ENCODE peak calls at places on chromosomes 6 and 20, in six cellular contexts. M is HepG2; N is foreskin melanocyte; W is SW480; H is CD8-positive, alpha-beta T cell; Q is activated CD4-positive, alpha-beta memory T cell treated with anti-CD3 and anti-CD28 coated beads, Interleukin-2, amount 10 ng/mL, durations not matched to agents 7 days and 5 days. D is an unnamed sample.

GRCh38 chr20:57654363-57654997 is 34.3 kb upstream of the ZBP1 start:
- DNase-seq in M (peak; percentile 42), N (peak; percentile 42), W (peak; percentile 71), H (peak; percentile 54), Q (peak; percentile 60), D (peak; percentile 30)

GRCh38 chr6:44925100-44925739 is 402.9 kb upstream of the RUNX2 start:
- DNase-seq in M (peak; percentile 44), N (peak; percentile 17), W (no peak), H (peak; percentile 63), Q (no peak), D (no peak)

GRCh38 chr6:153085239-153085638 is 45.8 kb downstream of the RGS17 start:
- DNase-seq in M (no peak), N (no peak), W (no peak), H (no peak), Q (no peak), D (no peak)

GRCh38 chr20:32163951-32164350 is 43.6 kb downstream of the PLAGL2 start:
- DNase-seq in M (no peak), N (no peak), W (no peak), H (no peak), Q (no peak), D (no peak)

GRCh38 chr6:125014157-125014957 is 52.1 kb downstream of the RNF217 start:
- DNase-seq in M (no peak), N (no peak), W (peak; percentile 26), H (no peak), Q (no peak), D (peak; percentile 59)

GRCh38 chr20:44572551-44573500 is 9.6 kb upstream of the PKIG start:
- DNase-seq in M (no peak), N (peak; percentile 94), W (no peak), H (no peak), Q (no peak), D (peak; percentile 63)

GRCh38 chr6:129575378-129576118 is 134.4 kb downstream of the ARHGAP18 start:
- DNase-seq in M (peak; percentile 42), N (peak; percentile 45), W (peak; percentile 44), H (no peak), Q (no peak), D (no peak)

GRCh38 chr6:37650071-37650481 is 47.6 kb downstream of the MDGA1 start:
- DNase-seq in M (peak; percentile 46), N (no peak), W (no peak), H (no peak), Q (no peak), D (no peak)

GRCh38 chr6:11601776-11602605 is 64.4 kb downstream of the TMEM170B start:
- DNase-seq in M (no peak), N (no peak), W (no peak), H (no peak), Q (no peak), D (no peak)

GRCh38 chr6:165060636-165061190 is 248.7 kb downstream of the C6orf118 start:
- DNase-seq in M (no peak), N (no peak), W (no peak), H (no peak), Q (no peak), D (no peak)

GRCh38 chr6:158536891-158537798 is 22.7 kb upstream of the TMEM181 start:
- DNase-seq in M (peak; percentile 56), N (no peak), W (peak; percentile 50), H (no peak), Q (peak; percentile 47), D (no peak)

GRCh38 chr6:146915671-146916127 is 288.5 kb upstream of the STXBP5 start:
- DNase-seq in M (no peak), N (no peak), W (no peak), H (no peak), Q (no peak), D (no peak)

GRCh38 chr20:30376767-30377658 is 880.5 kb upstream of the DEFB115 start:
- DNase-seq in M (peak; percentile 87), N (peak; percentile 72), W (peak; percentile 89), H (peak; percentile 91), Q (peak; percentile 88), D (peak; percentile 37)

GRCh38 chr6:9496837-9497236 is 918.0 kb downstream of the TFAP2A start:
- DNase-seq in M (no peak), N (no peak), W (no peak), H (no peak), Q (no peak), D (no peak)

GRCh38 chr6:25224237-25224636 is 54.9 kb upstream of the CARMIL1 start:
- DNase-seq in M (no peak), N (no peak), W (no peak), H (no peak), Q (no peak), D (no peak)

GRCh38 chr6:31940256-31940664 is 5.6 kb upstream of the CFB start:
- DNase-seq in M (peak; percentile 78), N (no peak), W (peak; percentile 28), H (no peak), Q (no peak), D (no peak)

GRCh38 chr6:43877021-43877420 is 107.0 kb downstream of the VEGFA start:
- DNase-seq in M (no peak), N (no peak), W (no peak), H (no peak), Q (no peak), D (no peak)

GRCh38 chr6:35602133-35602946 is 86.4 kb downstream of the FKBP5 start:
- DNase-seq in M (peak; percentile 35), N (peak; percentile 63), W (no peak), H (no peak), Q (no peak), D (no peak)

GRCh38 chr6:116136933-116137340 is 11.0 kb upstream of the COL10A1 start:
- DNase-seq in M (no peak), N (no peak), W (no peak), H (peak; percentile 36), Q (peak; percentile 69), D (no peak)

GRCh38 chr6:20837189-20837588 is 302.9 kb downstream of the CDKAL1 start:
- DNase-seq in M (no peak), N (no peak), W (no peak), H (peak; percentile 45), Q (peak; percentile 18), D (no peak)

GRCh38 chr6:52573295-52573694 is 3.6 kb downstream of the TRAM2 start:
- DNase-seq in M (no peak), N (no peak), W (no peak), H (no peak), Q (no peak), D (no peak)

GRCh38 chr20:652611-653109 is 340 bp downstream of the SRXN1 start:
- DNase-seq in M (no peak), N (no peak), W (no peak), H (no peak), Q (peak; percentile 34), D (peak; percentile 13)

GRCh38 chr6:157263881-157264397 is 59.4 kb downstream of the TMEM242 start:
- DNase-seq in M (no peak), N (no peak), W (no peak), H (no peak), Q (no peak), D (no peak)

D was measured in AG04450.